ENCODE peak calls at places on chromosomes 7 and 10, in five cellular contexts. Q is HCT116, B is HepG2, F is K562, R is SK-N-SH. Z is an unnamed sample.

GRCh38 chr7:130912086-130912909 is 178.3 kb upstream of the KLF14 start:
- DNase-seq in B (peak), F (no peak), Q (no peak), R (no peak), Z (no peak)

GRCh38 chr7:33287738-33288137 is 158.4 kb downstream of the BBS9 start:
- DNase-seq in Q (no peak), R (no peak), F (no peak), B (no peak), Z (no peak)

GRCh38 chr10:96275685-96276418 is 4.5 kb upstream of the BLNK start:
- DNase-seq in F (no peak), B (no peak), Q (no peak), R (no peak), Z (no peak)

GRCh38 chr10:11875499-11876281 is 52.5 kb downstream of the PROSER2 start:
- DNase-seq in Q (peak), F (peak), R (no peak), B (peak), Z (no peak)

GRCh38 chr7:63008366-63008765 is 990.3 kb upstream of the ZNF722 start:
- DNase-seq in B (no peak), Q (no peak), R (no peak), F (no peak), Z (no peak)

GRCh38 chr7:3537210-3537875 is 236.3 kb downstream of the SDK1 start:
- DNase-seq in B (no peak), F (no peak), Q (no peak), R (no peak), Z (no peak)

GRCh38 chr10:21687197-21687993 is 153.4 kb downstream of the MLLT10 start:
- DNase-seq in R (no peak), B (no peak), F (no peak), Q (no peak), Z (no peak)

GRCh38 chr7:74355091-74355490 is 65.9 kb downstream of the CLIP2 start:
- DNase-seq in B (peak), F (no peak), Q (peak), R (no peak), Z (no peak)

GRCh38 chr10:22908837-22909236 is 19.0 kb upstream of the ARMC3 start:
- DNase-seq in R (no peak), F (no peak), B (no peak), Q (no peak), Z (no peak)

GRCh38 chr7:17769918-17770317 is 170.4 kb downstream of the SNX13 start:
- DNase-seq in Q (peak), R (peak), B (peak), F (peak), Z (no peak)

GRCh38 chr10:79112898-79113431 is 44.2 kb downstream of the ZMIZ1 start:
- DNase-seq in Q (no peak), F (no peak), B (no peak), R (peak), Z (no peak)

GRCh38 chr10:70832852-70833542 is 17.2 kb downstream of the SGPL1 start:
- DNase-seq in F (no peak), Q (no peak), B (no peak), R (no peak), Z (no peak)

GRCh38 chr10:98486421-98486820 is 39.7 kb upstream of the HPS1 start:
- DNase-seq in R (no peak), Q (no peak), B (no peak), F (no peak), Z (no peak)

GRCh38 chr10:63537511-63537910 is 16.3 kb downstream of the REEP3 start:
- DNase-seq in B (no peak), F (no peak), R (no peak), Q (no peak), Z (no peak)

GRCh38 chr10:50503661-50504320 is 120.0 kb downstream of the SGMS1 start:
- DNase-seq in Q (no peak), F (no peak), B (no peak), R (no peak), Z (no peak)

GRCh38 chr7:106071999-106072714 is 40.0 kb downstream of the SYPL1 start:
- DNase-seq in R (peak), Q (no peak), F (peak), B (peak), Z (no peak)

GRCh38 chr10:15856328-15857000 is 3.8 kb downstream of the MINDY3 start:
- DNase-seq in F (peak), B (no peak), Q (no peak), R (peak), Z (no peak)

GRCh38 chr10:29636178-29636577 is 1.4 kb upstream of the SVIL start:
- DNase-seq in Q (no peak), F (no peak), B (no peak), R (no peak), Z (peak)

GRCh38 chr7:28130277-28130676 is 50.3 kb downstream of the JAZF1 start:
- DNase-seq in Q (no peak), F (no peak), B (no peak), R (no peak), Z (no peak)

GRCh38 chr10:15137636-15138035 is 30.9 kb downstream of the NMT2 start:
- DNase-seq in F (no peak), Q (no peak), R (no peak), B (no peak), Z (no peak)

GRCh38 chr7:151889406-151890354 is 12.8 kb upstream of the PRKAG2 start:
- DNase-seq in F (no peak), B (no peak), Q (no peak), R (no peak), Z (no peak)

GRCh38 chr10:19659920-19660655 is 156.1 kb upstream of the PLXDC2 start:
- DNase-seq in B (no peak), Q (no peak), F (no peak), R (no peak), Z (no peak)

GRCh38 chr10:79407811-79408795 is 37.3 kb downstream of the ZCCHC24 start:
- DNase-seq in F (no peak), B (no peak), R (peak), Q (no peak), Z (no peak)

GRCh38 chr7:137820677-137821420 is 25.9 kb downstream of the DGKI start:
- DNase-seq in Q (no peak), F (no peak), B (no peak), R (peak), Z (no peak)
- TF ChIP-seq ZBTB33 in Q (no peak), F (no peak), B (no peak), R (no peak), Z (no peak)

DNA sequence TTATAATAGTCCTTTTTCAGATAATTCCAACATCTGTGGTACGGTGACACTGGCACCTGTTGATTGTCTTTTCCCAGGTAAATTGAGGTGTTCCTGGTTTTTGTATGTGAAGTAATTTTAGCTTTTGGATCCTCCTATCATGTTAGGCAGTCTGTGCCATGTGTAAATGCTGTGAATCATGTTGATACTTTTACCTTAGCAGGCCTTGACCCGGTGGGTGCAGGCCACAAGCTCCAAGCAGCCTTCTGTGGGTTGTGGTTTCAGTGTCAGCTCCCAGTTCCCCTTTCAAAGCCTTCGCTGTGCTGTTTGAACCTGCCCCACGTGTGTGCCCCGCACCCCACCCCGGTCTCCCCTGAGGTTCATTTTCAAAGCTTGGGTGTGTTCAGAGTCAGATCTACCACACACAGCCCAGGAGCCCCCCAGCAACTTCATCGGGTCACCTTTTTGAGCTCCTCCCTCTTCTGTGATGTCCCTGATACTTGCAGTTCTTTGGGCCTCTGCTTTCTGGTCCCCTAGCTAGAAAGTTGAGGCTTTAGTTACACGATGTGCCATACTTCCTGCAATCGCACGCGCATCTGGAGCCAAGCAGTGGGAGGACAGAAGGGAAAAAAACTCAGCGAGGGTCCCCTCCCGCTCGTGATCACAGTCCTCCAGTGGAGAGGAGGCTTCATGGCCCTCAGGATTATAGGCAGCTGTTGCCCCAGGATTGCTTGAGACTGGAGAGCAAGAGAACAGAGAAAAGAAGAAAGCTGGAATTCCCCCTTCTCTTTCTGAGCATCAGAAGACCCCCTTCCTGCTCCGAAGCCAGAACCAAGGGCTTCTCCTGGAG is 8.7 kb upstream of the BHLHA15 start:
- DNase-seq in F (no peak), Q (no peak), R (no peak), B (no peak), Z (peak)
- TF ChIP-seq ZBTB33 in F (no peak), Q (no peak), R (no peak), B (no peak), Z (no peak)

GRCh38 chr10:112363696-112364688 is 9.9 kb upstream of the ACSL5 start:
- DNase-seq in Q (no peak), F (no peak), R (no peak), B (no peak), Z (no peak)

GRCh38 chr10:112365014-112365432 is 8.9 kb upstream of the ACSL5 start:
- DNase-seq in F (no peak), R (no peak), B (peak), Q (no peak), Z (no peak)

GRCh38 chr10:112360308-112361270 is 13.3 kb upstream of the ACSL5 start:
- DNase-seq in F (no peak), R (no peak), B (no peak), Q (no peak), Z (no peak)

GRCh38 chr10:112361951-112362770 is 11.8 kb upstream of the ACSL5 start:
- DNase-seq in F (no peak), Q (no peak), R (no peak), B (no peak), Z (no peak)

GRCh38 chr10:112362833-112363232 is 11.1 kb upstream of the ACSL5 start:
- DNase-seq in F (no peak), R (no peak), Q (no peak), B (no peak), Z (no peak)
- TF ChIP-seq ZBTB33 in F (no peak), R (no peak), Q (no peak), B (no peak), Z (no peak)

DNA sequence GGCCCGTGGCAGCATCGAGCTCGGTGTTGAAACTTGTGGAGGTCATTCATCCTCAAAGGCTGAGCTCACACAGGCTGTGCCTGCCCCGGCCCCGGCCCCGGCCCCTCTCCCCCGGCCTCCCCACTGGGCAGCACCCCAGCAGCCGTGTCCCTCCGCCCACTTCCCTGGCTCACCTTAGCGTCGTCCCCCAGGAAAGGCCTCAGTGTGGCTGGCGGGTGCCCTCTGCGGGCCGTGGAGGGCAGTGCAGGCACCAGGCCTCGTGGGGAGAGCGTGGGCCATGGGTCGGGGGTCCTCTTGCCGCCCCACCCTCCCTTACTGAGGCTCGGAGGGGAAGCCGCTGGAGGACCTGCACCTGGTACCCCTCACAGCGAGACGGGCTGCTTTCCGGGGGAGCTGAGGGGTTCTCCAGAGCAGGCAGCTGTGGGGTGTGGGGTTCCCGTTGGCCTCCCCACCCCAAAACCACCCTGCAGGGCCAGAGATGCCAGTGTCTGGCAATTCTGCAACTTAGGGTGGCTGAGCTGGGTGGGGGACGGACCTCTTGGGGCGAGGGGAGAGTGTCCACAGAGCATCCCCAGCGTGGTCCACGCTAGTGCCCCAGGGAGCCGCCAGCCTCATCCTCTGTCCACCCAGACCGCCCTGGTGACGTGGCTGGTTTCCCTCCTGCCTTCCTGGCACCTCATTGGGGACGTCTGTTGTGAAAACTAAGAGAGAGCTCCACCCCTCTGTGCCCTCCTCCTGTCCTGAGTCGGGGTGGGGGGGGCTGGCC is 44.2 kb upstream of the DPYSL4 start:
- DNase-seq in B (no peak), F (peak), R (peak), Q (no peak), Z (no peak)
- TF ChIP-seq ZBTB33 in B (no peak), F (no peak), R (no peak), Q (no peak), Z (no peak)

Z was measured in GM12878.